ENCODE peak calls at places on chromosomes 5 and 9, in six cellular contexts. B, M, L, E, A and F are unnamed samples.

GRCh38 chr9:110058304-110058953 is 149.5 kb downstream of the C9orf152 start:
- DNase-seq in B (peak), M (no peak), L (peak), E (peak), A (peak), F (peak)

GRCh38 chr5:150065346-150065745 is 21.0 kb downstream of the CSF1R start:
- DNase-seq in B (peak), M (no peak), L (peak), E (no peak), A (no peak), F (no peak)

GRCh38 chr9:89536145-89536574 is 38.2 kb upstream of the SEMA4D start:
- DNase-seq in B (no peak), M (no peak), L (no peak), E (no peak), A (no peak), F (no peak)

GRCh38 chr5:169637856-169638190 is 748 bp downstream of the DOCK2 start:
- DNase-seq in B (no peak), M (no peak), L (no peak), E (no peak), A (peak), F (no peak)

GRCh38 chr9:125075997-125076396 is 67.3 kb downstream of the SCAI start:
- DNase-seq in B (no peak), M (no peak), L (no peak), E (no peak), A (no peak), F (no peak)

GRCh38 chr5:170278611-170279500 is 18.7 kb downstream of the LCP2 start:
- DNase-seq in B (no peak), M (no peak), L (no peak), E (peak), A (peak), F (no peak)

GRCh38 chr5:1499851-1500250 is 23.9 kb downstream of the LPCAT1 start:
- DNase-seq in B (no peak), M (no peak), L (no peak), E (no peak), A (no peak), F (no peak)

GRCh38 chr5:97629281-97629680 is 446.2 kb upstream of the RIOK2 start:
- DNase-seq in B (peak), M (no peak), L (peak), E (no peak), A (peak), F (no peak)

GRCh38 chr5:168324864-168325615 is 33.6 kb downstream of the WWC1 start:
- DNase-seq in B (no peak), M (no peak), L (no peak), E (no peak), A (peak), F (no peak)
- H2BK15ac ChIP-seq in B (no peak), M (no peak), L (peak), E (no peak), A (no peak), F (no peak)

GRCh38 chr5:76165029-76165428 is 81.8 kb downstream of the SV2C start:
- DNase-seq in B (no peak), M (no peak), L (no peak), E (no peak), A (no peak), F (no peak)
- H2BK15ac ChIP-seq in B (no peak), M (no peak), L (no peak), E (no peak), A (no peak), F (no peak)

DNA sequence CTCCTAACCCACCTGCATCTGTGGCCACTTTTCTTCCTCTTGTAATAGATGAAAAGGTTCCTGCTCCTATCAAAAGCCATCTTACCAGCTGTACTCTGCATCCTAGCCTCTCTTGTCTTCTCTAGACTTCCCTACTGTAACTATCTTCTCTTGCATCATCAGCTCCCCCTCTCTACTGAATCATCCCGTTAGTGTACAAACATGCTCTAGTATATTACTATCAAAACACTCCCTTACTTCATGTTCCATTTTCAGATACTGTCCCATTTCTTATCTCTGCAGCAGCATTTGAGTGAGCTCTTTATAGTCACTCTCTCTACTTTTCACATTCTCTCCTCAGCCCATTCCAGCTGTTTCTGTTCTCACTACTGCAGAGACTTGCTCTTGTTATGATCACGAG is 2.8 kb downstream of the SRA1 start:
- DNase-seq in B (peak), M (no peak), L (peak), E (no peak), A (no peak), F (no peak)
- H2BK15ac ChIP-seq in B (no peak), M (no peak), L (no peak), E (no peak), A (no peak), F (no peak)

GRCh38 chr5:33766023-33766422 is 125.8 kb downstream of the ADAMTS12 start:
- DNase-seq in B (no peak), M (no peak), L (no peak), E (no peak), A (no peak), F (no peak)
- H2BK15ac ChIP-seq in B (no peak), M (no peak), L (no peak), E (no peak), A (no peak), F (no peak)

GRCh38 chr5:41408676-41409443 is 101.5 kb downstream of the PLCXD3 start:
- DNase-seq in B (peak), M (no peak), L (peak), E (no peak), A (peak), F (no peak)
- H2BK15ac ChIP-seq in B (no peak), M (no peak), L (peak), E (no peak), A (no peak), F (no peak)

GRCh38 chr5:77017668-77018067 is 12.5 kb upstream of the AGGF1 start:
- DNase-seq in B (no peak), M (no peak), L (no peak), E (no peak), A (no peak), F (no peak)

GRCh38 chr5:77016962-77017361 is 13.2 kb upstream of the AGGF1 start:
- DNase-seq in B (no peak), M (no peak), L (no peak), E (no peak), A (no peak), F (no peak)

GRCh38 chr5:77024490-77024889 is 5.7 kb upstream of the AGGF1 start:
- DNase-seq in B (no peak), M (no peak), L (no peak), E (no peak), A (no peak), F (no peak)

GRCh38 chr5:77022511-77023417 is 7.4 kb upstream of the AGGF1 start:
- DNase-seq in B (no peak), M (no peak), L (no peak), E (no peak), A (no peak), F (no peak)
- H2BK15ac ChIP-seq in B (no peak), M (no peak), L (no peak), E (no peak), A (no peak), F (no peak)

DNA sequence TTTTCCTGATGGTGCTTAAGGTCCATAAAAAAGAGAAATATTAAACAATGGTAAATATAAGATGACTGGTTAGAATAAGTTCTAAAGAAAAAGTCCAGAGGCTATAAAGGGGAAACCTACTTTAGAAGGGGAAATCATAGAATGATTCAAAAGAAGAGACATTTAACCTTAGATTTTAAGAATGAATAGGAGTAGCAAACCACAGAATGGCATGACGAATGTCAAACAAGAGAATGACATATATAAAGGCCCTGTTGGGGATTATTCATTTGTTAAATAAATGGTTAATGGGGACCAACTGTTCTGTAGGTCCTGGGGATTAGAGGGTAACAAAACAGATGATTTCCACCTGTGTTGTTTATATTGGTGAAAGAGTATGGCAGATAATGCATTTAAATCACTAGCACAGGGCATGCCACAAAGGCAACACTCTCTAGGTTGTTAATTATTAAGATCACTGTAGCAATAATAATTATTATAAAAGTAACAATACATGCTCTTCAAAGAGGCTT is 495.2 kb upstream of the GRIA1 start:
- DNase-seq in B (no peak), M (no peak), L (no peak), E (no peak), A (no peak), F (no peak)
- H2BK15ac ChIP-seq in B (no peak), M (no peak), L (no peak), E (no peak), A (no peak), F (no peak)

GRCh38 chr5:145760660-145761059 is 74.5 kb downstream of the PRELID2 start:
- DNase-seq in B (no peak), M (no peak), L (no peak), E (no peak), A (no peak), F (no peak)
- H2BK15ac ChIP-seq in B (no peak), M (no peak), L (no peak), E (no peak), A (no peak), F (no peak)